ENCODE peak calls at places on chromosomes 12 and 14, in ten cellular contexts. N is astrocyte, J is HepG2, G is endothelial cell of umbilical vein, H is GM23338, A is IMR-90, R is GM12878, B is mesenchymal stem cell, W is OCI-LY7, D is GM23248. Z is an unnamed sample. For H3K4me1, the result is how much of the 10 kb centered on the place peaks cover.

GRCh38 chr12:89461190-89461589 is 63.4 kb downstream of the GALNT4 start:
- DNase-seq in N (no peak), J (no peak), G (peak), H (no peak), A (peak), R (no peak), B (peak), W (no peak), D (peak), Z (no peak)

GRCh38 chr12:100741084-100741711 is 53.4 kb upstream of the ANO4 start:
- DNase-seq in N (no peak), J (peak), G (peak), H (peak), A (peak), R (no peak), B (peak), W (peak), D (peak), Z (peak)

GRCh38 chr12:70660620-70661219 is 23.5 kb upstream of the PTPRB start:
- DNase-seq in N (peak), J (no peak), G (peak), H (no peak), A (peak), R (no peak), B (peak), W (no peak), D (peak), Z (peak)

GRCh38 chr12:52523825-52524224 is 3.6 kb upstream of the KRT5 start:
- DNase-seq in N (no peak), J (no peak), G (no peak), H (no peak), A (no peak), R (no peak), B (no peak), W (no peak), D (no peak), Z (no peak)

GRCh38 chr14:94114589-94115067 is 4.1 kb downstream of the IFI27 start:
- DNase-seq in N (no peak), J (no peak), G (no peak), H (no peak), A (no peak), R (no peak), B (no peak), W (no peak), D (no peak), Z (no peak)

GRCh38 chr12:108371801-108372344 is 32.8 kb upstream of the CMKLR1 start:
- DNase-seq in N (peak), J (no peak), G (no peak), H (no peak), A (peak), R (no peak), B (peak), W (no peak), D (peak), Z (peak)

GRCh38 chr14:59507063-59507751 is 22.9 kb downstream of the JKAMP start:
- DNase-seq in N (peak), J (peak), G (peak), H (peak), A (peak), R (no peak), B (peak), W (peak), D (peak), Z (peak)

GRCh38 chr14:103144085-103144484 is 20.8 kb downstream of the TNFAIP2 start:
- DNase-seq in N (no peak), J (no peak), G (no peak), H (no peak), A (peak), R (no peak), B (peak), W (no peak), D (peak), Z (peak)

GRCh38 chr12:86194721-86195120 is 61.5 kb downstream of the MGAT4C start:
- DNase-seq in N (no peak), J (no peak), G (no peak), H (no peak), A (no peak), R (no peak), B (no peak), W (no peak), D (no peak), Z (no peak)

GRCh38 chr12:51913071-51914033 is 6.0 kb downstream of the ACVRL1 start:
- DNase-seq in N (no peak), J (no peak), G (no peak), H (peak), A (no peak), R (no peak), B (no peak), W (no peak), D (no peak), Z (no peak)

GRCh38 chr14:104001003-104001402 is 58.7 kb upstream of the RD3L start:
- DNase-seq in N (no peak), J (peak), G (peak), H (peak), A (no peak), R (no peak), B (no peak), W (peak), D (no peak), Z (no peak)

GRCh38 chr14:61031026-61031425 is 50.0 kb downstream of the SLC38A6 start:
- DNase-seq in N (no peak), J (no peak), G (no peak), H (no peak), A (no peak), R (no peak), B (no peak), W (no peak), D (no peak), Z (no peak)

GRCh38 chr14:61019537-61019936 is 38.5 kb downstream of the SLC38A6 start:
- DNase-seq in N (no peak), J (no peak), G (no peak), H (no peak), A (no peak), R (no peak), B (no peak), W (no peak), D (no peak), Z (no peak)

GRCh38 chr14:61026523-61026922 is 45.5 kb downstream of the SLC38A6 start:
- DNase-seq in N (no peak), J (no peak), G (no peak), H (no peak), A (no peak), R (no peak), B (no peak), W (no peak), D (no peak), Z (no peak)

GRCh38 chr14:61025239-61026223 is 44.5 kb downstream of the SLC38A6 start:
- DNase-seq in N (peak), J (peak), G (peak), H (peak), A (peak), R (no peak), B (peak), W (peak), D (peak), Z (peak)
- H3K27ac ChIP-seq in N (peak), J (no peak), G (peak), H (no peak), A (peak), R (no peak), B (peak), W (no peak), D (peak), Z (no peak)

GRCh38 chr14:22472935-22473854 is 115.8 kb downstream of the DAD1 start:
- DNase-seq in N (no peak), J (peak), G (peak), H (peak), A (peak), R (no peak), B (peak), W (peak), D (peak), Z (peak)
- H3K4me1 ChIP-seq in N (under half), J (under half), G (under half), H (under half), A (under half), R (under half), B (under half), W (half or more), D (under half), Z (under half)

DNA sequence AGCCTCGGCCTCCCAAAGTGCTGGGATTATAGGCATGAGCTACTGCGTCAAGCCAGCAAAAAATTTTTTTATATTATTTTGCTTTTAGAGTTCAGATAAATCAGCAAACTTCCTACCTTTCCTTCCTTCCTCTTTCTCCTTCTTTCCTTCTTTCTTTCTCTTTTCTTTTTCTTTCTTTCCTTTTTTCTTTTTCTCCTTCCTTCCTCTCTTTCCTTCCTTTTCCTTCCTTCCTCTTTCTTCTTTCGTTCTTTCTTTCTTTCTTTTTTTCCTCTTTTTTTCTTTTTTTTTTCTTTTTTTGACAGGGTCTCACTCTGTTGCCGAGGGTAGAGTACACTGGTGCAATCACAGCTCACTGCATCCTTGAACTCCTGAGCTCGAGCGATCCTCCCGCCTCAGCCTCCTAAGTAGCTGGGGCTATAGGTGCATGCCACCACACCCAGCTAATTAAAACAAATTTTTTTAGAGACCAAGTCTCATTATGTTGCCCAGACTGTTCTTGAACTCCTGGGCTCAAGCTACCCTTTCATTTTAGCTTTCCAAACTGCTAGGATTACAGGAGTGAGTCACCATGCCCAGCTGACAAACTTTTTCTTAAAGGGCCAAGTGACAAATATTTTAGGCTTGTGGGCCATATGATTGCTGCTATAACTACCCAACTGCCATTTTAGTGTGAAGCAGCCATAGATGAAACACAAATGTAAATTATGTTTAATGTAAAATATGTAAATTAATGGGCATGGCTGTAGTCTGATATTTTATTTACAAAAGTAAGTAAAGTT is 7.1 kb upstream of the WASHC4 start:
- DNase-seq in N (peak), J (no peak), G (peak), H (no peak), A (peak), R (no peak), B (peak), W (no peak), D (peak), Z (peak)
- H2AFZ ChIP-seq in N (no peak), J (no peak), G (no peak), H (no peak), A (peak), R (no peak), B (no peak), W (no peak), D (peak), Z (no peak)

GRCh38 chr14:23252006-23252405 is 14.3 kb downstream of the RNF212B start:
- DNase-seq in N (no peak), J (no peak), G (no peak), H (peak), A (no peak), R (no peak), B (no peak), W (no peak), D (no peak), Z (no peak)
- H3K27ac ChIP-seq in N (no peak), J (no peak), G (no peak), H (peak), A (no peak), R (no peak), B (no peak), W (no peak), D (no peak), Z (no peak)

GRCh38 chr14:60646202-60646886 is 2.9 kb downstream of the SIX1 start:
- DNase-seq in N (no peak), J (no peak), G (no peak), H (peak), A (no peak), R (no peak), B (no peak), W (no peak), D (peak), Z (no peak)
- H3K4me1 ChIP-seq in N (under half), J (under half), G (under half), H (half or more), A (under half), R (under half), B (under half), W (under half), D (under half), Z (under half)

GRCh38 chr14:21768875-21769257 is 95.2 kb upstream of the OR4E1 start:
- DNase-seq in N (no peak), J (no peak), G (no peak), H (no peak), A (no peak), R (no peak), B (no peak), W (no peak), D (no peak), Z (no peak)
- H2AFZ ChIP-seq in N (no peak), J (no peak), G (no peak), H (peak), A (no peak), R (no peak), B (no peak), W (no peak), D (no peak), Z (no peak)

DNA sequence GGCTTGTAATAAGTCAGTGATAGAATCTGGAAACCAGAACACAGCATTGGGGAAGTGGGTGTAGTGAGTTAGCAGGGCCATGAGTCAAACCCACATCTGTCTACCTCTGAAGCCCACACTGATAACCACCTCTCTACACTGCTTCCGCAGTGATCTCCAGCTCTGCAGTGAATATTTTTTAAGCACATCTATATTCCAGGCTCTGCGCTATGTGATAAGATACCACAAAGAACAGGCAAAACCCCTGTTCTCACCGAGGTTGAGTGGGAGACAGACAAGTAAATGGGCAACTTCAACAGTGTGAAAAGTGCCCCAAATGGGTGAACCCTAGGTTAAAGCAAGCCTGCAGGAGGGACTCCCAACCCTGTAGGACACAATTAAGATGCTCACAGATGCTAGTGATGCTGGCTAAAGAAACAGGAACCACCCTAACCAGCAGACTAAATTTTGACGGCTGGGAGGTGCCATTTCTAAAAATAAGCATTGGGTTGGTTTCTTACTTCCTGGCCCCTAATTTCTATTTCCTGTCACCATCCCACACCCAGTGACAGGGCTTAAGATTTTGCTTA is 375.0 kb downstream of the DPF3 start:
- DNase-seq in N (peak), J (no peak), G (no peak), H (no peak), A (no peak), R (peak), B (no peak), W (peak), D (no peak), Z (no peak)
- H3K27ac ChIP-seq in N (no peak), J (no peak), G (no peak), H (no peak), A (no peak), R (peak), B (no peak), W (peak), D (no peak), Z (no peak)

Z was measured in hepatocyte.